ENCODE peak calls at places on chromosomes 1 and 21, in seven cellular contexts. X is OCI-LY7, K is IMR-90, E is ovary, U is NT2/D1, R is astrocyte, G is thoracic aorta. C is an unnamed sample. For H3K4me1, the result is how much of the 10 kb centered on the place peaks cover.

GRCh38 chr1:28965271-28965870 is 51.0 kb downstream of the EPB41 start:
- DNase-seq in X (no peak), K (no peak), E (no peak), U (peak), R (no peak), G (no peak), C (no peak)

GRCh38 chr1:212554401-212554800 is 54.2 kb upstream of the ATF3 start:
- DNase-seq in X (no peak), K (peak), E (no peak), U (no peak), R (peak), G (no peak), C (no peak)

GRCh38 chr21:26042181-26042876 is 128.2 kb downstream of the APP start:
- DNase-seq in X (no peak), K (no peak), E (no peak), U (no peak), R (no peak), G (no peak), C (no peak)

GRCh38 chr1:163083690-163084089 is 14.5 kb downstream of the RGS4 start:
- DNase-seq in X (no peak), K (peak), E (no peak), U (no peak), R (peak), G (no peak), C (no peak)

GRCh38 chr1:47651311-47652089 is 213.7 kb downstream of the FOXD2 start:
- DNase-seq in X (no peak), K (no peak), E (no peak), U (no peak), R (no peak), G (no peak), C (no peak)

GRCh38 chr1:234722267-234722704 is 112.3 kb upstream of the IRF2BP2 start:
- DNase-seq in X (no peak), K (no peak), E (peak), U (no peak), R (no peak), G (no peak), C (no peak)

GRCh38 chr1:113868387-113869083 is 3.0 kb downstream of the PTPN22 start:
- DNase-seq in X (no peak), K (peak), E (no peak), U (no peak), R (peak), G (no peak), C (no peak)

GRCh38 chr1:197917813-197918646 is 858 bp downstream of the LHX9 start:
- DNase-seq in X (no peak), K (no peak), E (peak), U (no peak), R (no peak), G (no peak), C (no peak)

GRCh38 chr1:114032271-114033218 is 53.3 kb downstream of the OLFML3 start:
- DNase-seq in X (no peak), K (peak), E (no peak), U (no peak), R (peak), G (no peak), C (peak)

GRCh38 chr1:20074725-20075171 is 4.8 kb downstream of the PLA2G5 start:
- DNase-seq in X (no peak), K (no peak), E (no peak), U (no peak), R (no peak), G (no peak), C (no peak)

GRCh38 chr1:9629445-9630201 is 21.9 kb upstream of the PIK3CD start:
- DNase-seq in X (peak), K (no peak), E (peak), U (no peak), R (no peak), G (no peak), C (no peak)

DNA sequence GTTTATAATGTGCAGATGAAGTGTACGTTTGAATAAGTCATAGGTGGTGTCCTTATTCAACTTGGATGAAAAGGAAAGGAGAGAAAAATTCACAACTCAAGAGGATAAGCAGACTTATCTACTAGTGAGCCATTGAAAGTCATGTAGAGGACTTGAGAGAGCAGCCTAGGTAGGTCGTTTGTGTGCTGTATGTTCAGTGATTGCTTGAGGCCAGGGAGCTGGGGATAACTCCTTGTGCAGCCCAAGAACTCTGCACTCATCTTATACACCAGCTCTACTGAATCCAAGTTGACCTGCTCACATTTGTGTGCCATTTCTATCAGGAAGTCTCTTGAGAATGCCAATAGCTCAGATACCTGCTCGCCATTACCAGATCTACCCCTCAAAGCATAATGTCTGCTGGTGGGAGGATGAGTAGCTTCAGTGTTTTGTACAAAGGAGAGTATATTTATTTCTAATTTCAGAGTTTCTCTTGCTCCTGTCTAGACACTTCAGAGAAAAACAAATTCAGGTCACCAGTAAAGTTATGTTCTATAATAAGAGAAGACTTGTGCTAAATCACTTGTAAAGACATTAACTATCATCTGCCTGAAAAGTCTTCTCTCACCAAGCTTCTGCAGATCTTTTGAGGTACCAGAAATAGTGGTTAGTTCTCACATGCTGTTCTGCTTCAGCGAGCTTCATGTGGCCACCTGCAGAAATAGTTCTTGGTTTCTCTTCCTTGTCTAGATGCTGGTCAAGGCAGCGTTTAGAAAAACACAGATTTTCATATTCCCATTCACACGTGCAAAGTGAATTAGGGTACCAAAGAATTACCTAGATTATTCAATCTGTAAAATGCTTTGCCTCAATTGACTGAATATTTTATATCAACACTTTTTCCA is 10.8 kb downstream of the S1PR1 start:
- DNase-seq in X (peak), K (no peak), E (no peak), U (no peak), R (no peak), G (no peak), C (no peak)
- H3K4me1 ChIP-seq in X (half or more), K (under half), E (under half), U (under half), R (under half), G (under half), C (under half)

GRCh38 chr1:27566462-27567182 is 37.3 kb downstream of the AHDC1 start:
- DNase-seq in X (no peak), K (no peak), E (peak), U (no peak), R (no peak), G (no peak), C (no peak)
- H3K4me1 ChIP-seq in X (under half), K (half or more), E (half or more), U (half or more), R (under half), G (half or more), C (half or more)

DNA sequence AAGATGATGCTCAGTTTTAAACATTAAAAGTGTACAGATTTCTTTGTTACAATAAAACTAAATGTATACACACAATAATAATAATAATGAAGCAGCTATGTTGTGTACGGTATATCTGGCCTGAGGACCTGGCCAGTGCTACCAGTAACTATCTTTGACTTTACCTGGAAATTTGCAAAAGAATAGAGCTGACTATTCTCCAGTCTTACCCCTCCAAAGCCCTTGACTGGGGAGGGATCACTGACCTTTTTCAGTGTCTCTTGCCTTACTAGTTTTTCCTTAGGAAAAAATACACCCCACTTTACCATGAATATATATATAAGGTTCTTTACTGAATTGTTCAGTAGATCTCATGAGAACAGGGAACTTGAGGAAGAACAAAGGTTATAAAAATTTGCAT is 24.8 kb upstream of the SLAMF1 start:
- DNase-seq in X (no peak), K (no peak), E (no peak), U (no peak), R (no peak), G (no peak), C (no peak)
- H3K4me1 ChIP-seq in X (half or more), K (under half), E (under half), U (under half), R (under half), G (under half), C (under half)

DNA sequence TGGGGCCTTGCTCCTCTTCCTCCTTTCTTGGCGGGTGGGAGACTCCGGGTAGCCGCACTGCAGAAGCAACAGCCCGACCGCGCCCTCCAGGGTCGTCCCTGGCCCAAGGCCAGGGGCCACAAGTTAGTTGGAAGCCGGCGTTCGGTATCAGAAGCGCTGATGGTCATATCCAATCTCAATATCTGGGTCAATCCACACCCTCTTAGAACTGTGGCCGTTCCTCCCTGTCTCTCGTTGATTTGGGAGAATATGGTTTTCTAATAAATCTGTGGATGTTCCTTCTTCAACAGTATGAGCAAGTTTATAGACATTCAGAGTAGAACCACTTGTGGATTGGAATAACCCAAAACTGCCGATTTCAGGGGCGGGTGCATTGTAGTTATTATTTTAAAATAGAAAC is 2.5 kb downstream of the OLIG2 start:
- DNase-seq in X (no peak), K (no peak), E (no peak), U (no peak), R (no peak), G (no peak), C (no peak)
- H3K4me1 ChIP-seq in X (under half), K (under half), E (under half), U (under half), R (under half), G (under half), C (under half)

GRCh38 chr1:169838942-169839341 is 44.2 kb upstream of the METTL18 start:
- DNase-seq in X (no peak), K (no peak), E (no peak), U (no peak), R (no peak), G (no peak), C (no peak)

GRCh38 chr1:169836198-169836597 is 41.5 kb upstream of the METTL18 start:
- DNase-seq in X (no peak), K (no peak), E (no peak), U (no peak), R (no peak), G (no peak), C (no peak)

GRCh38 chr1:169835647-169836046 is 40.9 kb upstream of the METTL18 start:
- DNase-seq in X (no peak), K (no peak), E (no peak), U (no peak), R (no peak), G (no peak), C (no peak)

GRCh38 chr1:169833179-169833901 is 38.6 kb upstream of the METTL18 start:
- DNase-seq in X (no peak), K (peak), E (no peak), U (no peak), R (no peak), G (no peak), C (no peak)

GRCh38 chr1:169834869-169835268 is 40.2 kb upstream of the METTL18 start:
- DNase-seq in X (no peak), K (no peak), E (no peak), U (no peak), R (no peak), G (no peak), C (no peak)
- H3K4me1 ChIP-seq in X (under half), K (under half), E (under half), U (under half), R (under half), G (under half), C (under half)

GRCh38 chr1:85571181-85571540 is 9.4 kb upstream of the CCN1 start:
- DNase-seq in X (no peak), K (peak), E (no peak), U (no peak), R (no peak), G (no peak), C (no peak)

GRCh38 chr1:85571830-85572229 is 8.7 kb upstream of the CCN1 start:
- DNase-seq in X (no peak), K (no peak), E (no peak), U (no peak), R (peak), G (no peak), C (no peak)

GRCh38 chr1:85573348-85573747 is 7.2 kb upstream of the CCN1 start:
- DNase-seq in X (no peak), K (peak), E (no peak), U (no peak), R (no peak), G (no peak), C (no peak)

GRCh38 chr1:85570446-85571180 is 9.9 kb upstream of the CCN1 start:
- DNase-seq in X (no peak), K (no peak), E (no peak), U (no peak), R (no peak), G (no peak), C (no peak)

GRCh38 chr1:85572574-85572973 is 8.0 kb upstream of the CCN1 start:
- DNase-seq in X (no peak), K (no peak), E (no peak), U (no peak), R (no peak), G (no peak), C (no peak)
- H3K4me1 ChIP-seq in X (under half), K (under half), E (under half), U (under half), R (half or more), G (half or more), C (half or more)

DNA sequence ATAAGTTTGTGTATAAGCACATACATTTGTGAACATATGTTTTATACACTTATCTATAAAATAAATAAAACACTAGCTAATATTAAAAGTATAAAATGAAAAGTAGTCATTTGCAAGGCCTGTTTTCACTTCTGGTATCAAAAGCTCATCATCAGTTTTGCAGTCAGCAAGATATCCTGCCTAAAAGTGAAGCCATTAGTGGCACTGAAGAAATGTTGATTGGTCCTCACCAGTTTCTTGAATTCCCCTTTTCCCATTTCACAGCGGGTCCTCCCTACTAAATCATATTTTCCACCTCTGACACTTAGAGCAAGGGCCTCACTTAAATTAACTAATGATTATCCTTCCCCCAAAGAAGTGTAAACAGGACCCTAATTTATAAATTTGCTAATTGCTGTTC is 6.7 kb downstream of the TBX15 start:
- DNase-seq in X (no peak), K (no peak), E (no peak), U (no peak), R (no peak), G (no peak), C (no peak)
- H3K4me1 ChIP-seq in X (under half), K (under half), E (under half), U (under half), R (under half), G (under half), C (under half)

GRCh38 chr1:168225476-168226190 is at the start of gene SFT2D2:
- DNase-seq in X (peak), K (peak), E (peak), U (peak), R (peak), G (peak), C (peak)
- H3K4me1 ChIP-seq in X (under half), K (under half), E (under half), U (under half), R (under half), G (under half), C (under half)

C was measured in Panc1.